ENCODE peak calls at places on chromosomes 6 and 20, in five cellular contexts. One of them, this sample, is unnamed. For H3K4me1, the result is how much of the 10 kb centered on the place peaks cover.

GRCh38 chr6:1082040-1082935 is 229.6 kb upstream of the FOXQ1 start:
- DNase-seq in heart left ventricle: no peak
- DNase-seq in transverse colon: no peak
- DNase-seq in heart right ventricle: no peak
- DNase-seq in H9: no peak
- DNase-seq in this sample: no peak

GRCh38 chr6:137738931-137739504 is 128.0 kb upstream of the TNFAIP3 start:
- DNase-seq in heart right ventricle: no peak
- DNase-seq in H9: no peak
- DNase-seq in transverse colon: no peak
- DNase-seq in heart left ventricle: no peak
- DNase-seq in this sample: no peak

GRCh38 chr20:46897471-46897870 is 2.8 kb downstream of the EYA2 start:
- DNase-seq in heart right ventricle: no peak
- DNase-seq in H9: no peak
- DNase-seq in heart left ventricle: no peak
- DNase-seq in transverse colon: no peak
- DNase-seq in this sample: no peak

GRCh38 chr6:87393026-87393622 is 14.6 kb upstream of the CFAP206 start:
- DNase-seq in transverse colon: no peak
- DNase-seq in heart left ventricle: no peak
- DNase-seq in H9: no peak
- DNase-seq in heart right ventricle: no peak
- DNase-seq in this sample: no peak

GRCh38 chr6:56154076-56154475 is 93.3 kb downstream of the COL21A1 start:
- DNase-seq in heart right ventricle: no peak
- DNase-seq in H9: no peak
- DNase-seq in transverse colon: no peak
- DNase-seq in heart left ventricle: no peak
- DNase-seq in this sample: no peak

GRCh38 chr6:49549691-49550412 is 616 bp upstream of the C6orf141 start:
- DNase-seq in heart left ventricle: no peak
- DNase-seq in heart right ventricle: no peak
- DNase-seq in H9: no peak
- DNase-seq in transverse colon: no peak
- DNase-seq in this sample: no peak

GRCh38 chr6:129774697-129775447 is 64.9 kb upstream of the ARHGAP18 start:
- DNase-seq in transverse colon: peak
- DNase-seq in heart right ventricle: peak
- DNase-seq in H9: peak
- DNase-seq in heart left ventricle: peak
- DNase-seq in this sample: peak

GRCh38 chr6:90545450-90545849 is 41.4 kb downstream of the MAP3K7 start:
- DNase-seq in heart right ventricle: no peak
- DNase-seq in heart left ventricle: no peak
- DNase-seq in transverse colon: no peak
- DNase-seq in H9: no peak
- DNase-seq in this sample: no peak

GRCh38 chr6:10725716-10726115 is 2.8 kb downstream of the TMEM14C start:
- DNase-seq in transverse colon: no peak
- DNase-seq in heart left ventricle: no peak
- DNase-seq in heart right ventricle: no peak
- DNase-seq in H9: no peak
- DNase-seq in this sample: no peak

GRCh38 chr6:18214003-18214402 is 50.3 kb downstream of the DEK start:
- DNase-seq in heart left ventricle: no peak
- DNase-seq in transverse colon: no peak
- DNase-seq in H9: no peak
- DNase-seq in heart right ventricle: no peak
- DNase-seq in this sample: no peak

GRCh38 chr6:132425176-132425575 is 23.9 kb upstream of the MOXD1 start:
- DNase-seq in H9: no peak
- DNase-seq in heart right ventricle: no peak
- DNase-seq in transverse colon: no peak
- DNase-seq in heart left ventricle: no peak
- DNase-seq in this sample: no peak

GRCh38 chr6:79048611-79049010 is 29.4 kb downstream of the PHIP start:
- DNase-seq in heart left ventricle: no peak
- DNase-seq in heart right ventricle: no peak
- DNase-seq in transverse colon: no peak
- DNase-seq in H9: peak
- DNase-seq in this sample: no peak

GRCh38 chr20:50283370-50283769 is 92.7 kb downstream of the CEBPB start:
- DNase-seq in H9: no peak
- DNase-seq in heart left ventricle: peak
- DNase-seq in heart right ventricle: no peak
- DNase-seq in transverse colon: no peak
- DNase-seq in this sample: no peak

GRCh38 chr6:140915001-140915950 is 1217.4 kb upstream of the GJE1 start:
- DNase-seq in H9: no peak
- DNase-seq in heart right ventricle: no peak
- DNase-seq in transverse colon: no peak
- DNase-seq in heart left ventricle: no peak
- DNase-seq in this sample: no peak

GRCh38 chr6:25417206-25417605 is 138.0 kb downstream of the CARMIL1 start:
- DNase-seq in H9: no peak
- DNase-seq in transverse colon: no peak
- DNase-seq in heart right ventricle: no peak
- DNase-seq in heart left ventricle: no peak
- DNase-seq in this sample: no peak

GRCh38 chr6:77813090-77813489 is 160.3 kb downstream of the MEI4 start:
- DNase-seq in H9: no peak
- DNase-seq in heart left ventricle: no peak
- DNase-seq in heart right ventricle: no peak
- DNase-seq in transverse colon: no peak
- DNase-seq in this sample: no peak

GRCh38 chr20:62832212-62832922 is 15.5 kb downstream of the COL9A3 start:
- DNase-seq in heart right ventricle: peak
- DNase-seq in transverse colon: peak
- DNase-seq in H9: peak
- DNase-seq in heart left ventricle: peak
- DNase-seq in this sample: no peak

GRCh38 chr6:169118346-169118830 is 135.3 kb downstream of the THBS2 start:
- DNase-seq in heart left ventricle: no peak
- DNase-seq in heart right ventricle: no peak
- DNase-seq in H9: no peak
- DNase-seq in transverse colon: no peak
- DNase-seq in this sample: no peak

GRCh38 chr6:44133003-44133931 is 5.9 kb downstream of the TMEM63B start:
- DNase-seq in heart left ventricle: peak
- DNase-seq in heart right ventricle: peak
- DNase-seq in transverse colon: peak
- DNase-seq in H9: peak
- DNase-seq in this sample: peak

GRCh38 chr6:31393932-31394331 is 9.5 kb upstream of the MICA start:
- DNase-seq in heart left ventricle: no peak
- DNase-seq in transverse colon: no peak
- DNase-seq in heart right ventricle: no peak
- DNase-seq in H9: no peak
- DNase-seq in this sample: no peak

GRCh38 chr6:11350294-11350693 is 117.8 kb upstream of the NEDD9 start:
- DNase-seq in heart left ventricle: no peak
- DNase-seq in transverse colon: no peak
- DNase-seq in heart right ventricle: no peak
- DNase-seq in H9: no peak
- DNase-seq in this sample: peak

GRCh38 chr6:142790257-142790656 is 154.7 kb downstream of the HIVEP2 start:
- DNase-seq in transverse colon: no peak
- DNase-seq in heart left ventricle: no peak
- DNase-seq in heart right ventricle: no peak
- DNase-seq in H9: no peak
- DNase-seq in this sample: no peak

GRCh38 chr20:54078296-54078695 is 7.9 kb upstream of the BCAS1 start:
- DNase-seq in H9: no peak
- DNase-seq in heart left ventricle: no peak
- DNase-seq in transverse colon: no peak
- DNase-seq in heart right ventricle: no peak
- DNase-seq in this sample: no peak

GRCh38 chr6:4316867-4317400 is 181.6 kb upstream of the ECI2 start:
- DNase-seq in heart right ventricle: peak
- DNase-seq in heart left ventricle: peak
- DNase-seq in H9: no peak
- DNase-seq in transverse colon: peak
- DNase-seq in this sample: peak

GRCh38 chr6:150891886-150892485 is 26.5 kb downstream of the MTHFD1L start:
- DNase-seq in heart left ventricle: peak
- DNase-seq in H9: peak
- DNase-seq in heart right ventricle: peak
- DNase-seq in transverse colon: peak
- DNase-seq in this sample: peak

GRCh38 chr6:119273287-119273686 is 76.3 kb downstream of the MAN1A1 start:
- DNase-seq in H9: no peak
- DNase-seq in heart left ventricle: no peak
- DNase-seq in heart right ventricle: no peak
- DNase-seq in transverse colon: no peak
- DNase-seq in this sample: no peak

GRCh38 chr6:44983467-44984365 is 344.4 kb upstream of the RUNX2 start:
- DNase-seq in H9: no peak
- DNase-seq in heart right ventricle: no peak
- DNase-seq in heart left ventricle: no peak
- DNase-seq in transverse colon: no peak
- DNase-seq in this sample: no peak

GRCh38 chr6:145137425-145137824 is 597.9 kb downstream of the EPM2A start:
- DNase-seq in H9: no peak
- DNase-seq in transverse colon: no peak
- DNase-seq in heart left ventricle: no peak
- DNase-seq in heart right ventricle: no peak
- DNase-seq in this sample: no peak

GRCh38 chr6:34982424-34982852 is 93.4 kb downstream of the ANKS1A start:
- DNase-seq in transverse colon: no peak
- DNase-seq in heart right ventricle: no peak
- DNase-seq in heart left ventricle: no peak
- DNase-seq in H9: no peak
- DNase-seq in this sample: no peak
- TF ChIP-seq CTCF in transverse colon: no peak
- TF ChIP-seq CTCF in heart right ventricle: peak
- TF ChIP-seq CTCF in heart left ventricle: peak
- TF ChIP-seq CTCF in H9: peak
- TF ChIP-seq CTCF in this sample: no peak

GRCh38 chr20:43915209-43916072 is 789 bp downstream of the TOX2 start:
- DNase-seq in transverse colon: peak
- DNase-seq in H9: peak
- DNase-seq in heart left ventricle: no peak
- DNase-seq in heart right ventricle: peak
- DNase-seq in this sample: no peak

GRCh38 chr20:43914697-43915208 is at the start of gene TOX2:
- DNase-seq in H9: peak
- DNase-seq in heart left ventricle: no peak
- DNase-seq in heart right ventricle: peak
- DNase-seq in transverse colon: peak
- DNase-seq in this sample: no peak

GRCh38 chr20:43917380-43917779 is 2.7 kb downstream of the TOX2 start:
- DNase-seq in H9: no peak
- DNase-seq in transverse colon: no peak
- DNase-seq in heart left ventricle: no peak
- DNase-seq in heart right ventricle: no peak
- DNase-seq in this sample: no peak

GRCh38 chr20:43916875-43917371 is 2.3 kb downstream of the TOX2 start:
- DNase-seq in H9: no peak
- DNase-seq in heart left ventricle: no peak
- DNase-seq in heart right ventricle: no peak
- DNase-seq in transverse colon: no peak
- DNase-seq in this sample: no peak

GRCh38 chr20:43916073-43916874 is 1.6 kb downstream of the TOX2 start:
- DNase-seq in transverse colon: no peak
- DNase-seq in heart left ventricle: no peak
- DNase-seq in H9: no peak
- DNase-seq in heart right ventricle: no peak
- DNase-seq in this sample: no peak
- H3K27ac ChIP-seq in transverse colon: peak
- H3K27ac ChIP-seq in heart left ventricle: no peak
- H3K27ac ChIP-seq in H9: no peak
- H3K27ac ChIP-seq in heart right ventricle: no peak
- H3K27ac ChIP-seq in this sample: no peak

GRCh38 chr6:98041072-98041471 is 758.1 kb upstream of the MMS22L start:
- DNase-seq in transverse colon: no peak
- DNase-seq in heart right ventricle: no peak
- DNase-seq in H9: no peak
- DNase-seq in heart left ventricle: no peak
- DNase-seq in this sample: no peak
- H3K4me1 ChIP-seq in transverse colon: under half
- H3K4me1 ChIP-seq in heart right ventricle: under half
- H3K4me1 ChIP-seq in H9: under half
- H3K4me1 ChIP-seq in heart left ventricle: under half
- H3K4me1 ChIP-seq in this sample: under half

GRCh38 chr6:6679633-6680032 is 91.1 kb downstream of the LY86 start:
- DNase-seq in transverse colon: no peak
- DNase-seq in heart left ventricle: no peak
- DNase-seq in heart right ventricle: no peak
- DNase-seq in H9: no peak
- DNase-seq in this sample: no peak

GRCh38 chr6:6678811-6679210 is 90.3 kb downstream of the LY86 start:
- DNase-seq in H9: no peak
- DNase-seq in heart left ventricle: no peak
- DNase-seq in heart right ventricle: no peak
- DNase-seq in transverse colon: no peak
- DNase-seq in this sample: no peak

GRCh38 chr6:6678185-6678671 is 89.7 kb downstream of the LY86 start:
- DNase-seq in heart left ventricle: no peak
- DNase-seq in H9: no peak
- DNase-seq in transverse colon: peak
- DNase-seq in heart right ventricle: no peak
- DNase-seq in this sample: no peak

GRCh38 chr6:6676910-6677441 is 88.5 kb downstream of the LY86 start:
- DNase-seq in heart left ventricle: peak
- DNase-seq in transverse colon: peak
- DNase-seq in heart right ventricle: peak
- DNase-seq in H9: peak
- DNase-seq in this sample: peak

GRCh38 chr6:6674872-6675271 is 86.4 kb downstream of the LY86 start:
- DNase-seq in heart right ventricle: no peak
- DNase-seq in transverse colon: no peak
- DNase-seq in heart left ventricle: no peak
- DNase-seq in H9: peak
- DNase-seq in this sample: no peak
- TF ChIP-seq CTCF in heart right ventricle: no peak
- TF ChIP-seq CTCF in transverse colon: no peak
- TF ChIP-seq CTCF in heart left ventricle: peak
- TF ChIP-seq CTCF in H9: peak
- TF ChIP-seq CTCF in this sample: no peak

GRCh38 chr20:10428008-10428407 is 6.0 kb downstream of the MKKS start:
- DNase-seq in heart right ventricle: no peak
- DNase-seq in H9: no peak
- DNase-seq in transverse colon: no peak
- DNase-seq in heart left ventricle: no peak
- DNase-seq in this sample: no peak
- H3K27ac ChIP-seq in heart right ventricle: no peak
- H3K27ac ChIP-seq in H9: no peak
- H3K27ac ChIP-seq in transverse colon: no peak
- H3K27ac ChIP-seq in heart left ventricle: no peak
- H3K27ac ChIP-seq in this sample: no peak

DNA sequence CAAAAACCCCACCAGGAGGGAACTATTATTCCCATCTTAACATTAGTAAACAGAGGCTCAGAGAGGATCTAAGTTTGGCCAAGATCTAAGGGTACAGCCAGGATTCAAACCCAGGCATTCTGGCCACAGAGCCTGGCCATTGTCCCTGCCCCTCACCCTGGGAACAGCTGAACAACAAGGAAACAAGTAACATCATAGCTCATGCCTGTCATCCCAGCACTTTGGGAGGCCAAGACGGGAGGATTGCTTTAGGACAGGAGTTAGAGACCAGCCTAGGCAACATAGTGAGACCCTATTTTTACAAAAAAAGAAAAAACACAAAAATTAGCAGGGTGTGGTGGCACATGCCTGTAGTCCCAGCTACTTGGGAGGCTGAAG is 27.6 kb downstream of the TOX2 start:
- DNase-seq in heart right ventricle: no peak
- DNase-seq in transverse colon: no peak
- DNase-seq in H9: no peak
- DNase-seq in heart left ventricle: no peak
- DNase-seq in this sample: no peak
- H3K4me1 ChIP-seq in heart right ventricle: under half
- H3K4me1 ChIP-seq in transverse colon: under half
- H3K4me1 ChIP-seq in H9: under half
- H3K4me1 ChIP-seq in heart left ventricle: under half
- H3K4me1 ChIP-seq in this sample: under half

This sample was measured in right atrium auricular region.